ENCODE peak calls at places on chromosomes 16 and 17, in seven cellular contexts. T, F, N, I, O, L and K are unnamed samples.

GRCh38 chr17:76353004-76353598 is 615 bp downstream of the PRPSAP1 start:
- DNase-seq in T (peak; percentile 62), F (no peak), N (no peak), I (peak; percentile 53), O (no peak), L (peak; percentile 11), K (peak; percentile 68)

GRCh38 chr17:42333053-42333452 is 44.8 kb downstream of the STAT5A start:
- DNase-seq in T (no peak), F (no peak), N (no peak), I (no peak), O (no peak), L (no peak), K (no peak)

GRCh38 chr17:27495460-27495859 is 39.2 kb downstream of the KSR1 start:
- DNase-seq in T (no peak), F (no peak), N (no peak), I (no peak), O (no peak), L (no peak), K (no peak)

GRCh38 chr16:2425008-2425518 is 4.2 kb upstream of the CCNF start:
- DNase-seq in T (no peak), F (no peak), N (no peak), I (no peak), O (no peak), L (no peak), K (peak; percentile 32)

GRCh38 chr17:21467196-21467595 is 91.0 kb downstream of the KCNJ12 start:
- DNase-seq in T (no peak), F (no peak), N (no peak), I (no peak), O (no peak), L (no peak), K (no peak)

GRCh38 chr17:81401727-81402529 is 6.7 kb downstream of the BAHCC1 start:
- DNase-seq in T (no peak), F (no peak), N (no peak), I (peak; percentile 43), O (no peak), L (no peak), K (no peak)

GRCh38 chr17:29682054-29682453 is 59.3 kb upstream of the CORO6 start:
- DNase-seq in T (no peak), F (no peak), N (no peak), I (no peak), O (no peak), L (no peak), K (no peak)

GRCh38 chr17:72590882-72591499 is 470.2 kb downstream of the SOX9 start:
- DNase-seq in T (no peak), F (no peak), N (no peak), I (no peak), O (no peak), L (no peak), K (no peak)

GRCh38 chr17:29393451-29393850 is 3.3 kb downstream of the TAOK1 start:
- DNase-seq in T (no peak), F (no peak), N (no peak), I (no peak), O (no peak), L (no peak), K (no peak)

GRCh38 chr16:57826706-57827625 is 24.7 kb upstream of the KIFC3 start:
- DNase-seq in T (no peak), F (no peak), N (no peak), I (peak; percentile 80), O (no peak), L (no peak), K (no peak)

GRCh38 chr17:18966831-18967624 is 15.1 kb downstream of the SLC5A10 start:
- DNase-seq in T (no peak), F (no peak), N (no peak), I (no peak), O (no peak), L (no peak), K (no peak)

GRCh38 chr17:48544356-48545021 is 420 bp downstream of the HOXB2 start:
- DNase-seq in T (peak; percentile 93), F (no peak), N (no peak), I (peak; percentile 53), O (peak; percentile 23), L (peak; percentile 70), K (peak; percentile 99)

GRCh38 chr17:77308768-77309726 is 168.3 kb downstream of the SEC14L1 start:
- DNase-seq in T (no peak), F (no peak), N (no peak), I (no peak), O (no peak), L (no peak), K (peak; percentile 84)

GRCh38 chr16:87044829-87045228 is 272.4 kb downstream of the C16orf95 start:
- DNase-seq in T (no peak), F (no peak), N (no peak), I (no peak), O (no peak), L (no peak), K (peak; percentile 53)

GRCh38 chr16:12119562-12119961 is 143.0 kb downstream of the SNX29 start:
- DNase-seq in T (peak; percentile 69), F (no peak), N (no peak), I (no peak), O (no peak), L (no peak), K (no peak)

GRCh38 chr16:1788095-1788707 is 5.3 kb downstream of the IGFALS start:
- DNase-seq in T (peak; percentile 56), F (no peak), N (no peak), I (peak; percentile 6), O (no peak), L (no peak), K (peak; percentile 65)

GRCh38 chr17:6547336-6547735 is 9.0 kb downstream of the PITPNM3 start:
- DNase-seq in T (no peak), F (no peak), N (no peak), I (no peak), O (no peak), L (no peak), K (no peak)

GRCh38 chr17:37742114-37742761 is 2.6 kb downstream of the HNF1B start:
- DNase-seq in T (no peak), F (no peak), N (no peak), I (peak; percentile 55), O (no peak), L (peak; percentile 77), K (no peak)

GRCh38 chr16:70737377-70738082 is 51.7 kb upstream of the MTSS2 start:
- DNase-seq in T (peak; percentile 82), F (no peak), N (peak; percentile 60), I (peak; percentile 64), O (peak; percentile 29), L (no peak), K (peak; percentile 91)